ENCODE peak calls at places on chromosomes 4 and X, in nine cellular contexts. I is A549, D is ovary, R is transverse colon, H is SK-N-SH, B is stomach, Z is K562, G is upper lobe of left lung, V is tibial nerve. P is an unnamed sample.

GRCh38 chr4:25953740-25954139 is 39.7 kb downstream of the SMIM20 start:
- DNase-seq in I (peak), B (peak), G (no peak), D (no peak), Z (no peak), V (no peak), H (no peak), R (no peak), P (no peak)

GRCh38 chr4:1500231-1500965 is 94.2 kb upstream of the NKX1-1 start:
- DNase-seq in Z (no peak), G (peak), H (peak), D (no peak), B (no peak), R (no peak), I (no peak), V (no peak), P (no peak)

GRCh38 chr4:15906024-15906443 is 32.5 kb downstream of the FGFBP1 start:
- DNase-seq in D (no peak), Z (peak), B (peak), H (no peak), V (no peak), R (peak), G (peak), I (peak), P (no peak)

GRCh38 chrX:56882581-56882980 is 112.8 kb downstream of the SPIN3 start:
- DNase-seq in B (no peak), Z (no peak), R (no peak), I (no peak), G (no peak), D (no peak), H (no peak), V (no peak), P (no peak)

GRCh38 chrX:109684136-109684535 is 48.9 kb downstream of the ACSL4 start:
- DNase-seq in I (no peak), D (no peak), H (no peak), G (no peak), Z (no peak), B (no peak), V (no peak), R (no peak), P (no peak)

GRCh38 chr4:184817494-184818215 is 8.1 kb downstream of the ACSL1 start:
- DNase-seq in R (no peak), Z (peak), D (no peak), I (no peak), B (no peak), V (no peak), H (no peak), G (peak), P (no peak)

GRCh38 chrX:21745756-21746155 is 12.2 kb downstream of the SMPX start:
- DNase-seq in B (peak), H (peak), I (peak), R (peak), D (peak), V (peak), G (no peak), Z (peak), P (no peak)

GRCh38 chrX:26822448-26822847 is 606.5 kb downstream of the MAGEB5 start:
- DNase-seq in Z (no peak), B (no peak), D (no peak), V (no peak), G (no peak), H (no peak), R (no peak), I (no peak), P (no peak)

GRCh38 chr4:112704991-112705845 is 68.3 kb downstream of the LARP7 start:
- DNase-seq in D (peak), B (peak), V (no peak), R (peak), Z (no peak), I (peak), G (peak), H (peak), P (peak)

GRCh38 chr4:92265066-92265465 is 38.7 kb upstream of the GRID2 start:
- DNase-seq in V (no peak), I (no peak), D (no peak), Z (no peak), B (no peak), G (no peak), R (no peak), H (no peak), P (no peak)

GRCh38 chr4:59314637-59315036 is 1885.5 kb upstream of the ADGRL3 start:
- DNase-seq in G (no peak), Z (no peak), B (no peak), R (no peak), H (no peak), D (no peak), I (no peak), V (no peak), P (no peak)

GRCh38 chrX:47179221-47179927 is 14.3 kb upstream of the UBA1 start:
- DNase-seq in D (no peak), G (no peak), V (no peak), R (no peak), H (no peak), I (no peak), Z (no peak), B (no peak), P (peak)

GRCh38 chr4:129822708-129823504 is 727.0 kb downstream of the C4orf33 start:
- DNase-seq in D (no peak), I (no peak), G (no peak), Z (no peak), H (no peak), V (peak), R (no peak), B (no peak), P (no peak)

GRCh38 chrX:122055450-122055849 is 1008.0 kb downstream of the GLUD2 start:
- DNase-seq in I (no peak), V (no peak), D (no peak), B (no peak), Z (no peak), G (no peak), R (no peak), H (peak), P (no peak)

GRCh38 chr4:94574616-94575015 is 122.9 kb downstream of the PDLIM5 start:
- DNase-seq in H (no peak), Z (no peak), G (no peak), I (no peak), R (no peak), D (no peak), B (no peak), V (no peak), P (no peak)

GRCh38 chr4:25712611-25713010 is 57.0 kb downstream of the SLC34A2 start:
- DNase-seq in R (no peak), I (no peak), B (no peak), Z (no peak), D (no peak), G (no peak), V (no peak), H (peak), P (no peak)

GRCh38 chrX:134801267-134801666 is 143.0 kb upstream of the PLAC1 start:
- DNase-seq in I (peak), Z (peak), B (no peak), R (no peak), D (no peak), G (no peak), V (no peak), H (no peak), P (no peak)

GRCh38 chrX:151505796-151506195 is 57.7 kb upstream of the PASD1 start:
- DNase-seq in I (peak), H (peak), G (no peak), V (no peak), D (no peak), B (no peak), R (no peak), Z (peak), P (no peak)

GRCh38 chr4:107579099-107579498 is 140.9 kb downstream of the PAPSS1 start:
- DNase-seq in D (no peak), I (peak), R (no peak), V (no peak), G (peak), Z (peak), H (peak), B (no peak), P (no peak)

GRCh38 chr4:135365065-135365464 is 1163.5 kb upstream of the PABPC4L start:
- DNase-seq in D (no peak), I (no peak), V (no peak), B (no peak), G (no peak), R (no peak), H (no peak), Z (no peak), P (no peak)

GRCh38 chrX:106039920-106040319 is 1.4 kb upstream of the SERPINA7 start:
- DNase-seq in B (no peak), Z (no peak), G (no peak), H (no peak), V (no peak), I (peak), D (no peak), R (no peak), P (no peak)

GRCh38 chr4:150668824-150669223 is 86.9 kb downstream of the MAB21L2 start:
- DNase-seq in H (no peak), R (no peak), D (no peak), V (no peak), B (no peak), I (no peak), G (no peak), Z (no peak), P (no peak)

GRCh38 chr4:150662686-150663085 is 80.7 kb downstream of the MAB21L2 start:
- DNase-seq in D (no peak), R (no peak), V (no peak), B (no peak), G (no peak), H (no peak), I (no peak), Z (no peak), P (no peak)

DNA sequence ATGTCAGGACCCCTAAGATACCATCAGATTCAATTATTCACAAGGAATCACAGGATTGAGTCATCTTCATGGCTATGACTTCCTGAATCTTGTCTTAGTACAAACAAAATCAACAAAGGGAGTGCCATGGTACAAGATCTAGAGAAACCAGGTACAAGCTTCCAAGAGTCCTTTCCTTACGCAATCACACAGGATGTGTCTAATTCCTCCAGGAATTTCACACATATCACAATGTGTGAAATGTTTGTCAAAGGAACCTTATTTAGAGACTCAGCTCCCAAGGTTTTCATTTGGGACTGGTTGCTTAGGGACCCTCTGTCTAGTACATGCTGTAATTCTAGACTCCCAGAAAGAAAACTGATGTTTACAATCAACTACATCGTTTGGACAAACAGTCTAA is 83.0 kb downstream of the MAB21L2 start:
- DNase-seq in V (no peak), B (no peak), H (no peak), I (peak), Z (no peak), R (no peak), D (no peak), G (no peak), P (no peak)
- TF ChIP-seq CTCF in V (no peak), B (no peak), H (no peak), I (no peak), Z (no peak), R (no peak), D (no peak), G (no peak), P (no peak)

GRCh38 chrX:152819732-152820131 is 10.8 kb downstream of the CETN2 start:
- DNase-seq in B (no peak), H (no peak), G (no peak), D (no peak), R (no peak), V (no peak), I (no peak), Z (no peak), P (no peak)
- TF ChIP-seq EP300 in B (no peak), H (no peak), G (no peak), D (no peak), R (no peak), V (no peak), I (no peak), Z (no peak), P (no peak)

DNA sequence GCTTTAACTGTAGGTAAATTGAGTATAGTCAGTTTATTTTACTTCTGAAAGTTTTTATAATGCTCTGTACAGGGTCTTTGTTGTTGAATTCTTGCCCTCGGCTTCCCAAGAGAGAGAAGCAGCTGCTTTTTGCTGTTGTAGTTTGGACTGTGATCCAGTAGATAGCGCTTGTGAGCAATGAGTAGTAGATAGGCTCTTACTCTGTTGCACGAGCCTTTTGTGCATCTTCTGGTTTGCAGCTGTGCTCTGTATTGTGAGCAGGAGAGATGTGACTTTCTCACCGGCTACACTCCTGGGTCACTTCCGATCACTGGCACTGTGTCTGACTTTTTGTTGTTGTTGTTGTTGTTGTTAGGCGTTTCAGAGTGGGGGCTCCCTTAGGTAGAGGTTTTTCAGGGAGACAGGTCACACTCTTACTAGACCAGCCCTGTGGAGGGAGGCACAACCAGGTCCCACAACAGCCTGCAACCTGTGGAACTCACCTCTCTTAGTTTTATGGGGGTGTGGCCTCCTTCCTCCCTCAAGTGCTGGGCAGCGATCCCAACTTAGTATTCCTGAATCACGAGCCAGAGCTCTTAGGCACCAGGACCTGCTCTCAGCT is 822.1 kb upstream of the GALNTL6 start:
- DNase-seq in Z (no peak), I (peak), H (peak), D (no peak), G (no peak), V (no peak), B (no peak), R (no peak), P (no peak)
- TF ChIP-seq CTCF in Z (no peak), I (no peak), H (peak), D (no peak), G (no peak), V (no peak), B (no peak), R (no peak), P (no peak)

GRCh38 chrX:15714529-15714928 is 23.5 kb upstream of the CA5B start:
- DNase-seq in H (no peak), I (no peak), Z (no peak), V (no peak), D (no peak), R (no peak), G (no peak), B (no peak), P (no peak)
- TF ChIP-seq EP300 in H (no peak), I (no peak), Z (no peak), V (no peak), D (no peak), R (no peak), G (no peak), B (no peak), P (no peak)

GRCh38 chrX:16807976-16808542 is 21.8 kb downstream of the TXLNG start:
- DNase-seq in I (peak), V (no peak), B (no peak), R (peak), G (no peak), D (no peak), Z (peak), H (no peak), P (no peak)

GRCh38 chrX:16804923-16805464 is 18.7 kb downstream of the TXLNG start:
- DNase-seq in D (no peak), B (no peak), G (no peak), R (no peak), V (no peak), H (no peak), I (no peak), Z (no peak), P (no peak)

DNA sequence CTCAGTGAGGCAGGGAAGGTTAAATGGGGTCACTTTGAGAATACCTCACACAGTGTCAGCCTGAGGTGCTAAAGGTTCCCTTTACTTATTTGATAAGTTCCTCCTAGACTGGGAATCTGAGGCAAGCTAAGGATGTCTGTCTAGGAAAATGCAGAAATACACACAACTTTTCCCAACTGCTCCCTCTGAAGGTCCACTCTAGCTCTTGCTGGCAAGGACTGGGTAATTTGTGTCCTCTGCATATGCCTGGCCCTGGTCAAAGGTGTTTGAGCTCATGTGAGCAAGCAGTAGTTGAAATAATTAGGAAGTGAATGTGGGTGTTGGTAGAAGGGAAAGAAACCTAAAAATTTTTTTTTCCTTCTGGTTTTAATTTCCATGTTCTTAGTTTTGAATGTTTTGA is 21.3 kb downstream of the TXLNG start:
- DNase-seq in Z (no peak), R (no peak), B (no peak), I (peak), G (no peak), D (no peak), V (no peak), H (peak), P (no peak)
- TF ChIP-seq CTCF in Z (no peak), R (no peak), B (no peak), I (no peak), G (no peak), D (no peak), V (no peak), H (peak), P (no peak)

GRCh38 chr4:123701046-123701445 is 304.5 kb downstream of the SPRY1 start:
- DNase-seq in D (no peak), V (no peak), H (no peak), Z (no peak), G (no peak), I (no peak), R (no peak), B (no peak), P (no peak)

GRCh38 chr4:123705419-123705818 is 308.8 kb downstream of the SPRY1 start:
- DNase-seq in H (no peak), G (no peak), B (no peak), D (no peak), I (no peak), V (no peak), R (no peak), Z (no peak), P (no peak)

GRCh38 chr4:123696712-123697111 is 300.1 kb downstream of the SPRY1 start:
- DNase-seq in R (no peak), V (no peak), B (no peak), G (no peak), I (no peak), D (no peak), H (no peak), Z (no peak), P (no peak)

DNA sequence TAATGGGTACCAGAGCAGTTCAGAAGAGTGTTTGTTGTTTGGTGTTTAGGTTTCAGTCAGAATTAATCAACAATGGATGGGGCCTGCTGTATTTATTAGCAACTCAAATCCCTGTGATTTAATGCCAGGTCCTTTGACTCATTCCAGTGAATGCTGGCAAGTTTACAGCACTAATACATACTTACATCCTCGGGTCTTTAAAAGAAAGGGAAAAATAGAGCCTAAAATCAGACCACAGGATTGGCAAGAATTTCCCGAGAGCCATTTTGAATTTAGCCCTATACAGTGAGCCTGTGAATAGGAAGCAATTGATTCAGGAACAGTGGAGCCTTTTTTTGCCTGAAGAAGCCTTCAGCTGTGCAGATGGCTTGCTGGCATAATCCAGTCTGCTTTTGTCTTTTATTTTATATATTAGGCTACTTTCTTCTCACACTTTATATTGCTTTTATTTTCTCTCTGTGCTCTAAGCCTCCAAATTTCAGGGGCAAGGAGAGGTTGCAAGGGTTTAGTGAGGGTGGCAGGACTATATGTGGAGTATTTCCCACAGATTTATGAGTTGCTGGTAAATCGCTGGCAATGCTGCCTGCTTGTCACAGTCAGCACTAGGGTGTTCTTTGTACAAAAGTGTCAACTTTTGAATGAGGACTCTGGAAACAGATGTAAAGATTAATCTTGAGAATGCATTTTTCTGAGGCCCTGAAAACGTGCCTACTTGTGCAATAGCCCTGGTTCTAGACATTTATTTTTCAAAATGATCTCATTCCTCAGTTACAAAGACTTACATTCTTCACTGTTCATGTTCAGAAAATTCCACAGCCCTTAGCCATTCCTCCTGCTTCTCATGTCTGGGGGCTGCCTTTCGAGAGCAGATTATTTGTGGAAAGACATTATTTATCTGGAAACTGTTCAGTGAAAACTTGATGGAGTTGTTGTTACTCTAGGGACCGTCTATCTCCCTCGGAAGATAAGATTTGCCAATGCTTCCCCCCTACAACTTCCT is 303.5 kb downstream of the SPRY1 start:
- DNase-seq in D (no peak), V (no peak), I (no peak), Z (no peak), B (no peak), H (no peak), R (no peak), G (no peak), P (no peak)
- TF ChIP-seq EP300 in D (no peak), V (no peak), I (no peak), Z (no peak), B (no peak), H (no peak), R (no peak), G (no peak), P (no peak)